ENCODE peak calls at places on chromosomes 6 and 20, in four cellular contexts. M is neural progenitor cell, O is neuronal stem cell, Q is mesenchymal stem cell. N is an unnamed sample.

GRCh38 chr6:143018955-143019354 is 41.7 kb upstream of the AIG1 start:
- DNase-seq in M (no peak), Q (no peak), O (no peak), N (no peak)

GRCh38 chr6:129370268-129370916 is 339.6 kb downstream of the ARHGAP18 start:
- DNase-seq in Q (peak; percentile 50), M (peak; percentile 63), O (peak; percentile 29), N (peak; percentile 66)

GRCh38 chr20:36924167-36925045 is 27.1 kb downstream of the SAMHD1 start:
- DNase-seq in O (no peak), Q (no peak), M (no peak), N (peak; percentile 28)

GRCh38 chr6:4599924-4600323 is 176.3 kb upstream of the CDYL start:
- DNase-seq in O (no peak), Q (peak; percentile 86), M (no peak), N (no peak)

GRCh38 chr20:58352454-58352853 is 36.6 kb upstream of the VAPB start:
- DNase-seq in Q (no peak), M (no peak), O (no peak), N (no peak)

GRCh38 chr6:39823187-39823815 is 31.1 kb downstream of the DAAM2 start:
- DNase-seq in M (no peak), Q (peak; percentile 85), O (no peak), N (no peak)

GRCh38 chr6:127464881-127465459 is 5.8 kb upstream of the KIAA0408 start:
- DNase-seq in Q (peak; percentile 63), O (peak; percentile 48), M (peak; percentile 75), N (peak; percentile 74)

GRCh38 chr6:143337201-143337949 is 113.1 kb downstream of the ADAT2 start:
- DNase-seq in M (peak; percentile 70), Q (peak; percentile 12), O (no peak), N (peak; percentile 85)

GRCh38 chr6:78253618-78254017 is 600.8 kb downstream of the MEI4 start:
- DNase-seq in O (no peak), Q (no peak), M (no peak), N (no peak)

GRCh38 chr6:2111162-2111677 is 134.2 kb downstream of the GMDS start:
- DNase-seq in M (no peak), Q (peak; percentile 6), O (no peak), N (no peak)

GRCh38 chr20:3678893-3679720 is 2.7 kb downstream of the ADAM33 start:
- DNase-seq in M (no peak), Q (no peak), O (no peak), N (no peak)

GRCh38 chr6:108117427-108118358 is 43.2 kb upstream of the OSTM1 start:
- DNase-seq in O (peak; percentile 31), M (peak; percentile 63), Q (peak; percentile 57), N (peak; percentile 61)

GRCh38 chr6:113401231-113401630 is 455.9 kb upstream of the MARCKS start:
- DNase-seq in M (no peak), Q (no peak), O (no peak), N (no peak)

GRCh38 chr6:95599691-95600090 is 22.4 kb downstream of the MANEA start:
- DNase-seq in Q (no peak), O (no peak), M (no peak), N (no peak)

GRCh38 chr20:38894091-38894847 is 31.9 kb upstream of the FAM83D start:
- DNase-seq in M (no peak), O (no peak), Q (no peak), N (no peak)

GRCh38 chr20:1718604-1719384 is 61.2 kb upstream of the SIRPG start:
- DNase-seq in Q (no peak), O (no peak), M (no peak), N (no peak)

GRCh38 chr20:1341561-1342265 is 12.8 kb upstream of the SDCBP2 start:
- DNase-seq in Q (peak; percentile 95), M (no peak), O (no peak), N (no peak)

GRCh38 chr6:11366183-11366933 is 133.9 kb upstream of the NEDD9 start:
- DNase-seq in Q (no peak), M (no peak), O (no peak), N (no peak)

GRCh38 chr20:62501801-62502495 is 26.2 kb upstream of the GATA5 start:
- DNase-seq in M (no peak), O (no peak), Q (peak; percentile 70), N (no peak)

GRCh38 chr6:155481215-155481614 is 25.6 kb upstream of the NOX3 start:
- DNase-seq in Q (no peak), M (no peak), O (no peak), N (no peak)

GRCh38 chr6:20274115-20274514 is 61.8 kb upstream of the MBOAT1 start:
- DNase-seq in O (no peak), Q (no peak), M (no peak), N (no peak)

GRCh38 chr6:14711056-14711703 is 534.7 kb upstream of the JARID2 start:
- DNase-seq in Q (peak; percentile 86), O (no peak), M (peak; percentile 40), N (peak; percentile 82)

GRCh38 chr6:168217880-168218537 is 101.6 kb downstream of the DACT2 start:
- DNase-seq in O (no peak), Q (no peak), M (no peak), N (no peak)

GRCh38 chr6:9851541-9852380 is 563.1 kb downstream of the TFAP2A start:
- DNase-seq in O (no peak), M (peak; percentile 29), Q (peak; percentile 6), N (peak; percentile 42)

GRCh38 chr20:23641936-23642751 is 4.4 kb upstream of the CST3 start:
- DNase-seq in M (no peak), Q (peak; percentile 93), O (no peak), N (no peak)

GRCh38 chr6:35585688-35586087 is 73.0 kb upstream of the TULP1 start:
- DNase-seq in Q (no peak), O (no peak), M (no peak), N (no peak)

GRCh38 chr6:4008324-4009047 is 70.5 kb downstream of the FAM217A start:
- DNase-seq in Q (peak; percentile 91), M (no peak), O (no peak), N (peak; percentile 74)

GRCh38 chr20:39849664-39850063 is 839.4 kb downstream of the MAFB start:
- DNase-seq in Q (peak; percentile 46), O (no peak), M (no peak), N (no peak)

GRCh38 chr20:61968036-61968810 is 97.5 kb downstream of the TAF4 start:
- DNase-seq in M (no peak), Q (no peak), O (no peak), N (no peak)

GRCh38 chr6:157013649-157014365 is 236.6 kb downstream of the ARID1B start:
- DNase-seq in O (peak; percentile 26), Q (no peak), M (peak; percentile 71), N (no peak)

GRCh38 chr6:17233531-17233930 is 47.6 kb upstream of the RBM24 start:
- DNase-seq in O (no peak), Q (no peak), M (no peak), N (no peak)

GRCh38 chr20:48877299-48877698 is 44.2 kb upstream of the ARFGEF2 start:
- DNase-seq in M (no peak), Q (no peak), O (no peak), N (no peak)

GRCh38 chr6:44041461-44042260 is 85.6 kb downstream of the MRPL14 start:
- DNase-seq in O (peak; percentile 15), M (no peak), Q (peak; percentile 99), N (no peak)

GRCh38 chr6:107621216-107621940 is 131.5 kb downstream of the SOBP start:
- DNase-seq in Q (no peak), O (no peak), M (no peak), N (no peak)

GRCh38 chr20:25296094-25297093 is 48.5 kb downstream of the PYGB start:
- DNase-seq in O (no peak), Q (no peak), M (peak; percentile 34), N (peak; percentile 76)

GRCh38 chr20:346640-347316 is at the start of gene NRSN2:
- DNase-seq in O (peak; percentile 49), M (peak; percentile 86), Q (peak; percentile 87), N (peak; percentile 83)

DNA sequence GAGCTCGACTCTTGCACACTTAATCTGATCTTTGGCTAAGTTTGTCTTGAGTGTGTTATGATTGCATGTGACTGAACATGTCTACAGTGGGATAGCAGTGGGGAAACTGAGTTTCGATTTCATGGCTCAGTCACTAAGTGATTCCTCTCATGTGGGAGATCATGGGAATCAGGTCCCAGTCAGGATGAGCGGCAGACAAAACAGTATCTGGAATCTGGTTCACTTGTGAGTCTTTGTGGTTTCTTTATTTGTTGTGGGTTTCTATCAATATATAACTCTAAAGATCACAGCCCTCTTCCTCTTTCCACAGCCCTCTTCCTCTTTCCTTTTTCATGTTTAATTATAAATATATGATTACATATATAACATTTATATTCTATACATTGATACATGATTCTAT is 4.0 kb downstream of the RPP21 start:
- DNase-seq in Q (no peak), O (no peak), M (no peak), N (no peak)
- H3K4me2 ChIP-seq in Q (no peak overlapping the region), O (no peak overlapping the region), M (no peak overlapping the region), N (no peak overlapping the region)

DNA sequence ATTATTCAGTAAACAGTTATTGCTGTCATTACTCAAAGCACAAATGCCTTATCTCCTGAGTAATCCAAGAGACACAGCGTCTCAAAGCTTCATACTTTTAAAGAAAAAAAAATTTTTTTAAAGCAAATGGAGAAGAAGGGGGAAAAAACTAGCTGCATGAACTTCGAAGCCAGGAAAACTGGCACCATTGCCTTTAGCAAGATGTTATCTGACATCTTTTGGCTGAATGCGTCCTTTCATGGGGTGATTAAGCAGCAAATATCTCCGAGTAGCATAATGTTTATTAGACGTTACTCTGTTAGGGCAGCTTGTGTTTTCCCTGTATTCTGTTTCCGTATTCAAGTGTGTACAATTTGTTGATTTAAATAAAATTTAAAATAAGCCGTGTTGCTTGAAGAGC is 76.5 kb upstream of the TSHZ2 start:
- DNase-seq in Q (no peak), M (no peak), O (no peak), N (no peak)
- H3K4me2 ChIP-seq in Q (no peak overlapping the region), M (peak overlapping the region; percentile 25), O (no peak overlapping the region), N (no peak overlapping the region)

GRCh38 chr6:87151786-87152527 is 3.4 kb upstream of the ZNF292 start:
- DNase-seq in O (peak; percentile 52), M (peak; percentile 76), Q (peak; percentile 66), N (peak; percentile 79)

GRCh38 chr6:87152528-87152950 is 2.8 kb upstream of the ZNF292 start:
- DNase-seq in Q (no peak), O (no peak), M (peak; percentile 39), N (no peak)

GRCh38 chr6:87155272-87155919 is at the start of gene ZNF292:
- DNase-seq in Q (peak; percentile 96), O (peak; percentile 95), M (peak; percentile 96), N (peak; percentile 99)

GRCh38 chr6:87154641-87155271 is 609 bp upstream of the ZNF292 start:
- DNase-seq in Q (peak; percentile 91), O (no peak), M (no peak), N (peak; percentile 89)

DNA sequence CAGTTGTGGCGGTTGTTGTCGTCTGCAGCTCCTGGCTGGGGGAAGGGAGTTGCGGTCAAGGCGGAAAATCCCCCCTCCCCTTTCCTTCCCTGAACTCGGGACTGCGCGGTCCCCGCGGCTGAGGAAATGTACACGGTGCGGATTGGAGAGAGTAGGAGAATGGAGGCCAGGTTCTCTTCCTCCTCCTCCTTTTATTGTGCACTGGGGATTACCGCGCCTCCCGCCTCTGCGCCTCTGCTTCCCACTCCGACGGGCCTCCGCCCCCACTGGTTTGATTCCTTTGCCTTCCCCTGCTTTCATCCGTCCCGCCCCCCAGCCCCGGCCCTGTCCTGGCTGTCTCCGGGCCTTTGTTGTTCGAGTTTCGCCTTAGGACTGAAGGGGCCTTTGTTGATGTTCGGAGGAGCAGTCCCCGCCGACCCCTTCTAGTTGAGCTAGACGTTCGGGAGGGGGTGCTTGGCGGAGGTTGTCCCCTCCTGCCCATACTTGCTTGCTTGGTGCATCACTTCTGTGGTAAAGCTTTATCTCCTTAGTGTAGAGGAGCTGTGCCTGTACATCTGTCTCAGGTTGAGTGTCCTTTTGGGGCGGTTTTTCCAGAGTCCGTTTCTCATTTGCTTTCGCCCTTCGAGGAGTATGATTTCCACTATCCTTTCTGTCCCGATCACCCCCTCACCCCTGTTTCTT is 695 bp downstream of the ZNF292 start:
- DNase-seq in Q (peak; percentile 78), O (peak; percentile 85), M (peak; percentile 95), N (peak; percentile 58)
- H3K4me2 ChIP-seq in Q (peak overlapping the region; percentile 77), O (peak overlapping the region; percentile 84), M (peak overlapping the region; percentile 85), N (peak overlapping the region; percentile 96)

GRCh38 chr6:146859795-146860495 is 261.2 kb downstream of the ADGB start:
- DNase-seq in O (no peak), M (no peak), Q (no peak), N (no peak)
- H3K4me2 ChIP-seq in O (no peak overlapping the region), M (no peak overlapping the region), Q (no peak overlapping the region), N (no peak overlapping the region)